ENCODE peak calls at places on chromosomes 11 and 22, in nine cellular contexts. J is colonic mucosa, G is bronchial epithelial cell, P is SK-N-SH, S is PC-3, I is neural progenitor cell, C is A549, A is prostate gland, L is choroid plexus epithelial cell. T is an unnamed sample.
A peak's percentile ranks its signal among the peaks of the same experiment; 100 is the strongest.

GRCh38 chr22:42800731-42801536 is 56.1 kb downstream of the ARFGAP3 start:
- DNase-seq in I (no peak), A (no peak), S (no peak), J (no peak), P (no peak), G (no peak), C (no peak), L (no peak), T (no peak)

GRCh38 chr22:45897736-45898135 is 79.2 kb downstream of the WNT7B start:
- DNase-seq in L (no peak), G (no peak), P (no peak), C (no peak), I (no peak), S (no peak), J (no peak), A (no peak), T (no peak)

GRCh38 chr11:32890843-32891656 is 1.6 kb upstream of the QSER1 start:
- DNase-seq in S (peak; percentile 37), C (no peak), I (peak; percentile 69), G (no peak), J (peak; percentile 29), A (no peak), L (no peak), P (no peak), T (no peak)

GRCh38 chr11:102614485-102614884 is 10.6 kb downstream of the MMP20 start:
- DNase-seq in L (no peak), I (no peak), A (no peak), J (no peak), P (no peak), G (no peak), C (peak; percentile 52), S (peak; percentile 35), T (no peak)

GRCh38 chr11:57751676-57752253 is at the start of gene BTBD18:
- DNase-seq in G (peak; percentile 58), A (peak; percentile 49), J (peak; percentile 55), L (peak; percentile 79), C (peak; percentile 76), P (peak; percentile 67), I (peak; percentile 70), S (peak; percentile 79), T (peak; percentile 70)

GRCh38 chr11:33455827-33456226 is 198.6 kb downstream of the HIPK3 start:
- DNase-seq in C (no peak), L (no peak), J (no peak), S (no peak), P (no peak), A (no peak), I (no peak), G (no peak), T (no peak)

GRCh38 chr11:32326522-32326921 is 108.8 kb downstream of the WT1 start:
- DNase-seq in C (no peak), A (no peak), S (no peak), I (no peak), J (no peak), L (no peak), P (no peak), G (no peak), T (peak; percentile 50)

GRCh38 chr11:11349051-11349450 is 4.0 kb downstream of the CSNK2A3 start:
- DNase-seq in P (no peak), A (no peak), C (no peak), L (no peak), S (no peak), I (no peak), J (no peak), G (no peak), T (no peak)

GRCh38 chr22:36329217-36330078 is 58.3 kb downstream of the MYH9 start:
- DNase-seq in G (peak; percentile 99), J (peak; percentile 57), S (peak; percentile 95), A (peak; percentile 94), C (peak; percentile 92), L (peak; percentile 89), P (peak; percentile 58), I (peak; percentile 93), T (peak; percentile 96)

GRCh38 chr22:48702573-48703264 is 1125.0 kb downstream of the BRD1 start:
- DNase-seq in I (peak; percentile 28), J (no peak), A (no peak), C (no peak), P (no peak), S (no peak), G (no peak), L (no peak), T (peak; percentile 0)

GRCh38 chr22:50730941-50731661 is 6.9 kb upstream of the ACR start:
- DNase-seq in A (no peak), S (no peak), G (peak; percentile 36), I (no peak), C (no peak), J (no peak), P (peak; percentile 39), L (no peak), T (no peak)

GRCh38 chr22:43953988-43954771 is 1.1 kb upstream of the SAMM50 start:
- DNase-seq in C (no peak), I (no peak), J (no peak), G (no peak), A (no peak), L (no peak), S (no peak), P (peak; percentile 47), T (no peak)

GRCh38 chr11:131033151-131033651 is 116.9 kb upstream of the SNX19 start:
- DNase-seq in L (peak; percentile 93), C (peak; percentile 55), S (peak; percentile 96), J (no peak), I (no peak), G (peak; percentile 99), P (no peak), A (no peak), T (peak; percentile 87)

GRCh38 chr11:122173074-122173450 is 57.0 kb upstream of the BLID start:
- DNase-seq in J (no peak), A (no peak), C (no peak), I (no peak), S (peak; percentile 45), L (no peak), P (no peak), G (no peak), T (no peak)
- H3K4me3 ChIP-seq in J (no peak overlapping the region), A (no peak overlapping the region), C (no peak overlapping the region), I (no peak overlapping the region), S (peak overlapping the region; percentile 58), L (no peak overlapping the region), P (no peak overlapping the region), G (no peak overlapping the region), T (no peak overlapping the region)

DNA sequence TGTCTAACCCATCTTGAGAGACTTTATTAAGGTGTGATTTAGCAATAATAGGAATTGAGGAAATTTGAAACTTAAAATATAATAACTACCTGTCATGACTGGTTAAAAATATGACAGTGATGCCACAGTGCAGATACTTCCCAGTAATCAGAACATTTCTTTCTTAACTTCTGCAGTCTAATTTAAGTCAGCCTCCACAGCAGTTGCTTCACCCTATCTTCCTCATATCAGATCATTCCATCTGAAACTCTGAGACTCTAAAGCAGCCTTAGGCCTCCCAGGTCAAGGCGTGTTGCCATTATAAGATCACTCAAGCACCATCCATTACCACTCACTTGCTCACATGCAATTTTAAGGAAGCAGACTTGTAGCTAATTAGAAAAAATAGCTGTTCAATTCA is 302.2 kb downstream of the AASDHPPT start:
- DNase-seq in J (no peak), P (no peak), L (no peak), I (no peak), C (no peak), G (no peak), A (no peak), S (no peak), T (no peak)
- H3K4me3 ChIP-seq in J (no peak overlapping the region), P (no peak overlapping the region), L (no peak overlapping the region), I (no peak overlapping the region), C (no peak overlapping the region), G (no peak overlapping the region), A (no peak overlapping the region), S (no peak overlapping the region), T (no peak overlapping the region)

DNA sequence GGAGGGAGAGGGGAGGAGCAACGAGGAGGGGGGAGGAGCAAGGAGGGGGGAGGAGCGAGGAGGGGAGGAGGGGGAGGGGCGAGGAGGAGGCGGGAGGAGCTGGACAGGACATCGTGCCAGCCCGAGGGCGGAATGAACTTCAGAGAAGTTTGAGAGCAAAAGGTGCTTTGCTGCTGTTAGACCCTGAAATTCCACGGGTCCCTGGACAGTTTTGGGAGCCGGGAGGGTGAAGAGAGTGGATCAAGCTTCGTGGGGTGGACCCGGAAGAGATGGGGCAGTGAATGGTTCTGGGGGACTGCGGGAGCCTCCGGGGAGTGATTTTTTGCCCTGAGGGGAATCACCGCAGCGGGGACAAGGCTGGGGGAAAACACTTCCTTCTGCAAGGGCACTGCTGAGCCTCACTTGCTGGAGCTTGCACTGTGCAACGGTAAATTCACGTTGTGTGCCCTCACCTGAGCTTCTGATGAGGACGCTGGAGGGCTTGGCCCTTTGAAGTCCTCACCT is 10.7 kb upstream of the NLRP6 start:
- DNase-seq in J (peak; percentile 56), L (no peak), A (peak; percentile 46), C (peak; percentile 61), P (no peak), I (no peak), G (no peak), S (peak; percentile 41), T (no peak)
- H3K4me3 ChIP-seq in J (peak overlapping the region; percentile 15), L (no peak overlapping the region), A (peak overlapping the region; percentile 27), C (peak overlapping the region; percentile 42), P (peak overlapping the region; percentile 36), I (no peak overlapping the region), G (peak overlapping the region; percentile 1), S (peak overlapping the region; percentile 58), T (no peak overlapping the region)

GRCh38 chr11:130002352-130002845 is at the start of gene PRDM10:
- DNase-seq in G (no peak), S (peak; percentile 90), J (peak; percentile 92), L (peak; percentile 94), I (peak; percentile 94), A (peak; percentile 91), P (peak; percentile 98), C (peak; percentile 91), T (peak; percentile 92)

GRCh38 chr11:129999407-129999806 is 3.2 kb downstream of the PRDM10 start:
- DNase-seq in J (peak; percentile 42), I (no peak), A (no peak), L (no peak), G (no peak), S (no peak), P (no peak), C (no peak), T (no peak)

GRCh38 chr11:129998905-129999304 is 3.7 kb downstream of the PRDM10 start:
- DNase-seq in S (no peak), A (no peak), P (no peak), I (no peak), C (no peak), L (no peak), J (peak; percentile 20), G (no peak), T (no peak)

GRCh38 chr11:130001491-130002351 is 914 bp downstream of the PRDM10 start:
- DNase-seq in S (peak; percentile 46), I (peak; percentile 92), G (peak; percentile 27), J (peak; percentile 53), A (peak; percentile 17), C (peak; percentile 12), L (peak; percentile 48), P (no peak), T (peak; percentile 47)

DNA sequence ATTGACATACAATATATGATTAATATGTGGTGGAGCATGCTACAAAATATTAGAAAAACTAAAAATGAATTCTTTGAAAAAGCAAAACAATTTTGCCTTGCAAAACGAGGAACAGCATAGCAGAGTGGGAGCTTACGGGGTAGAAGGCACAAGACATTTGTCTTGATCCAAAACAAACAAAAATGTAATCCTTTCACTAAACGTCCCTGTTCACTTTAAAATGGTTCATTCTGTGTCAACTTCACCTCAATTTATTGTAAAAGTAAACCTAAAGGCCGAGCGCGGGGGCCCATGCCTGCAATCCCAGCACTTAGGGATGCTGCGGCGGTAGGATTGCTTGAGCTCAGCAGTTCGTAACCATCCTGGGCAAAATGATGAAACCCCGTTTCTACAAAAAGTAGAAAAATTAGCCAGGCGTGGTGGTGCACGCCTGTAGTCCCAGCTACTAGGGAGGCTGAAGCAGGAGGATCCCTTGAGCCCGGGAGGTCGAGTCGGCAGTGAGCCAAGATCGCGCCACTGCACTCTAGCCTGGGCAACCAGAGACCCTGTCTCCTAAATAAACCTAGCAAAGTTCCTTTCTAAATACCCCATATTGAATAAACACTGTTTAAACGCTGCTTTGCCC is 2.0 kb downstream of the PRDM10 start:
- DNase-seq in L (no peak), P (no peak), A (no peak), I (no peak), J (peak; percentile 32), C (no peak), S (no peak), G (no peak), T (no peak)
- H3K4me3 ChIP-seq in L (no peak overlapping the region), P (peak overlapping the region; percentile 83), A (peak overlapping the region; percentile 71), I (peak overlapping the region; percentile 90), J (peak overlapping the region; percentile 66), C (peak overlapping the region; percentile 63), S (peak overlapping the region; percentile 86), G (no peak overlapping the region), T (peak overlapping the region; percentile 51)